ENCODE peak calls at places on chromosome 5, in four cellular contexts. X, G, W and A are unnamed samples.

GRCh38 chr5:6660704-6661103 is 27.5 kb downstream of the SRD5A1 start:
- DNase-seq in X (no peak), W (no peak), G (no peak), A (no peak)

GRCh38 chr5:76403963-76404693 is 1.0 kb downstream of the IQGAP2 start:
- DNase-seq in G (peak; percentile 74), X (no peak), W (peak; percentile 87), A (no peak)

GRCh38 chr5:146394486-146394885 is 52.6 kb upstream of the TCERG1 start:
- DNase-seq in W (no peak), G (no peak), X (no peak), A (no peak)

GRCh38 chr5:132281856-132282614 is 12.2 kb upstream of the SLC22A4 start:
- DNase-seq in W (no peak), G (no peak), X (no peak), A (no peak)

GRCh38 chr5:179906795-179907569 is 715 bp downstream of the TBC1D9B start:
- DNase-seq in G (peak; percentile 21), X (no peak), W (peak; percentile 43), A (peak; percentile 13)

GRCh38 chr5:1073239-1074102 is 38.4 kb downstream of the SLC12A7 start:
- DNase-seq in G (no peak), X (no peak), W (no peak), A (no peak)

GRCh38 chr5:23025604-23026003 is 172.5 kb upstream of the CDH12 start:
- DNase-seq in W (no peak), G (no peak), X (no peak), A (no peak)

GRCh38 chr5:16508730-16509531 is 43.3 kb upstream of the ZNF622 start:
- DNase-seq in X (peak; percentile 71), G (no peak), W (peak; percentile 77), A (peak; percentile 20)

GRCh38 chr5:145101246-145101645 is 733.9 kb downstream of the PRELID2 start:
- DNase-seq in W (no peak), X (no peak), G (no peak), A (no peak)

GRCh38 chr5:43315697-43316096 is 2.5 kb upstream of the HMGCS1 start:
- DNase-seq in G (no peak), W (no peak), X (no peak), A (no peak)

GRCh38 chr5:166505086-166505485 is 1786.4 kb upstream of the WWC1 start:
- DNase-seq in G (no peak), W (no peak), X (no peak), A (no peak)

GRCh38 chr5:14871084-14871572 is 450 bp downstream of the ANKH start:
- DNase-seq in G (no peak), X (peak; percentile 73), W (peak; percentile 40), A (no peak)

GRCh38 chr5:40877371-40877988 is 31.8 kb upstream of the C7 start:
- DNase-seq in G (no peak), X (no peak), W (no peak), A (no peak)

GRCh38 chr5:151686673-151687378 is at the start of gene SPARC:
- DNase-seq in W (peak; percentile 55), G (no peak), X (peak; percentile 96), A (peak; percentile 98)

GRCh38 chr5:142151436-142152382 is 43.1 kb downstream of the NDFIP1 start:
- DNase-seq in G (peak; percentile 27), X (no peak), W (no peak), A (peak; percentile 81)
- TF ChIP-seq CTCF in G (peak; percentile 96), X (peak; percentile 86), W (peak; percentile 83), A (peak; percentile 84)

GRCh38 chr5:86971034-86971511 is 296.6 kb upstream of the RASA1 start:
- DNase-seq in G (no peak), X (no peak), W (no peak), A (peak; percentile 38)
- TF ChIP-seq CTCF in G (peak; percentile 26), X (no peak), W (peak; percentile 23), A (peak; percentile 32)

GRCh38 chr5:102296229-102296817 is at the start of gene SLCO4C1:
- DNase-seq in G (peak; percentile 70), W (peak; percentile 93), X (peak; percentile 69), A (peak; percentile 0)
- TF ChIP-seq CTCF in G (peak; percentile 37), W (peak; percentile 80), X (no peak), A (no peak)

DNA sequence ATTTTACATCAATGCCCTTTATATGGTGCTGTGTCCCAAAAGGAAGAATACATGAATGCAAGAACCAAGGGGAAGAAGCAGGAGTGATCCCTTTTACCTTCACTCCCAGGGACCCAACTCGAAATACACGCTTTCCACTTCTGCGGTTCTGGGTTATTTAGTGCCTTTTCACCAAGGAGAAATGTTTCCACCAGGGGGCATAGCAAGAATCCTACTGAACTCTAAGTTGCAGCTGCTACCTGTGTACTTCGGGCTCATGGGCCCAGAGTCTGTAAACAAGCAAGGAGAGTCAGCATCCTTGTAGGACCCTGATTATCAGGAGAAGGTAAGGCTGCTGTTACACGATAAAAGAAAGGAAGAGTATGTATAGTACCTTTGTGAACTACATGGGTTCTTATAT is 45.7 kb downstream of the DPYSL3 start:
- DNase-seq in G (no peak), W (no peak), X (no peak), A (peak; percentile 28)
- TF ChIP-seq CTCF in G (no peak), W (peak; percentile 51), X (peak; percentile 44), A (peak; percentile 45)

GRCh38 chr5:53109436-53110127 is at the start of gene MOCS2:
- DNase-seq in G (peak; percentile 86), X (peak; percentile 93), W (peak; percentile 95), A (peak; percentile 87)
- TF ChIP-seq CTCF in G (no peak), X (no peak), W (no peak), A (no peak)